ENCODE peak calls at places on chromosomes 2 and 18, in ten cellular contexts. N is stimulated activated CD4-positive, alpha-beta T cell treated with anti-CD3 and anti-CD28 coated beads, Interleukin-4, amount 100 ng/mL, for 48 hours; C is WTC11; E is GM13976; T is ureter; M is NCI-H510A; X is left ventricle myocardium inferior; P is activated CD4-positive, alpha-beta T cell treated with anti-CD3 and anti-CD28 coated beads for 48 hours; G is AG08396; V is RCC 7860. J is an unnamed sample.

GRCh38 chr18:25594351-25594750 is 242.4 kb upstream of the ZNF521 start:
- DNase-seq in M (no peak), N (no peak), E (no peak), C (no peak), P (no peak), T (no peak), G (no peak), X (no peak), V (peak), J (no peak)

GRCh38 chr18:48475635-48476549 is 62.9 kb upstream of the CTIF start:
- DNase-seq in X (no peak), T (no peak), E (peak), P (peak), N (no peak), M (peak), G (peak), V (peak), C (peak), J (peak)

GRCh38 chr18:32349728-32350395 is 120.8 kb downstream of the GAREM1 start:
- DNase-seq in E (no peak), V (peak), M (no peak), T (peak), N (no peak), G (peak), X (peak), C (no peak), P (no peak), J (peak)

GRCh38 chr2:117321816-117322215 is 492.7 kb upstream of the DDX18 start:
- DNase-seq in V (no peak), P (no peak), X (no peak), T (no peak), C (no peak), G (no peak), E (no peak), M (no peak), N (no peak), J (no peak)

GRCh38 chr2:73925033-73925704 is 1.5 kb upstream of the DGUOK start:
- DNase-seq in M (no peak), C (no peak), X (no peak), P (peak), V (no peak), E (no peak), N (no peak), T (no peak), G (no peak), J (no peak)

GRCh38 chr2:64711260-64711659 is 57.5 kb upstream of the SERTAD2 start:
- DNase-seq in X (no peak), N (no peak), G (no peak), T (no peak), M (no peak), E (no peak), C (no peak), V (no peak), P (no peak), J (no peak)

GRCh38 chr2:239636808-239637207 is 236.0 kb upstream of the HDAC4 start:
- DNase-seq in E (no peak), X (no peak), P (no peak), T (no peak), V (no peak), N (no peak), C (no peak), G (no peak), M (no peak), J (no peak)

GRCh38 chr2:187499941-187500532 is 52.0 kb upstream of the CALCRL start:
- DNase-seq in E (peak), N (peak), T (peak), M (peak), V (peak), X (peak), C (peak), G (peak), P (peak), J (peak)

GRCh38 chr2:102359527-102359926 is 3.9 kb downstream of the IL18R1 start:
- DNase-seq in G (no peak), X (no peak), C (no peak), N (no peak), M (no peak), E (no peak), V (no peak), T (no peak), P (no peak), J (peak)

GRCh38 chr2:145692971-145693478 is 1173.1 kb upstream of the ZEB2 start:
- DNase-seq in C (no peak), X (no peak), E (no peak), G (peak), M (no peak), N (no peak), P (no peak), V (peak), T (no peak), J (peak)